ENCODE peak calls at places on chromosomes 3 and 15, in six cellular contexts. H is left lung, P is Peyer's patch, I is HCT116, X is GM10248, G is OCI-LY7. K is an unnamed sample.
A peak's percentile ranks its signal among the peaks of the same experiment; 100 is the strongest.

GRCh38 chr3:151818361-151818760 is 4.4 kb downstream of the AADAC start:
- DNase-seq in P (no peak), I (no peak), X (no peak), G (no peak), H (no peak), K (no peak)

GRCh38 chr3:63538912-63539311 is 113.6 kb upstream of the SNTN start:
- DNase-seq in I (no peak), H (no peak), G (no peak), P (no peak), X (no peak), K (no peak)

GRCh38 chr15:30649952-30650929 is 24.3 kb downstream of the ARHGAP11B start:
- DNase-seq in P (no peak), H (no peak), I (no peak), G (peak; percentile 6), X (peak; percentile 51), K (peak; percentile 59)

GRCh38 chr3:139982404-139982803 is 47.4 kb downstream of the CLSTN2 start:
- DNase-seq in G (no peak), I (no peak), P (no peak), X (no peak), H (no peak), K (no peak)

GRCh38 chr15:46442196-46442595 is 807.4 kb downstream of the SQOR start:
- DNase-seq in P (no peak), H (no peak), X (no peak), G (no peak), I (no peak), K (no peak)

GRCh38 chr3:130971208-130971607 is 55.4 kb downstream of the ASTE1 start:
- DNase-seq in I (no peak), H (no peak), G (no peak), X (no peak), P (no peak), K (no peak)

GRCh38 chr3:18988619-18989229 is 159.6 kb upstream of the KCNH8 start:
- DNase-seq in P (no peak), X (no peak), H (no peak), I (no peak), G (peak; percentile 68), K (no peak)

GRCh38 chr3:1087066-1087555 is 5.7 kb upstream of the CNTN6 start:
- DNase-seq in I (no peak), H (peak; percentile 65), X (no peak), P (no peak), G (no peak), K (no peak)

GRCh38 chr3:141093971-141094401 is 42.8 kb downstream of the SPSB4 start:
- DNase-seq in H (no peak), X (no peak), G (no peak), P (no peak), I (no peak), K (no peak)

GRCh38 chr3:11629716-11630115 is 14.0 kb downstream of the VGLL4 start:
- DNase-seq in G (no peak), X (no peak), H (no peak), P (no peak), I (no peak), K (no peak)

GRCh38 chr3:187994221-187995085 is 159.5 kb upstream of the LPP start:
- DNase-seq in I (no peak), X (no peak), G (no peak), P (no peak), H (no peak), K (no peak)

GRCh38 chr15:85691350-85692240 is 103.1 kb downstream of the KLHL25 start:
- DNase-seq in I (no peak), P (peak; percentile 82), H (no peak), X (no peak), G (peak; percentile 77), K (no peak)

GRCh38 chr15:89363770-89364169 is 29.1 kb upstream of the POLG start:
- DNase-seq in G (no peak), H (no peak), I (no peak), X (no peak), P (no peak), K (no peak)

GRCh38 chr3:9949626-9950025 is 2.6 kb downstream of the PRRT3 start:
- DNase-seq in P (peak; percentile 41), I (no peak), H (no peak), G (no peak), X (no peak), K (no peak)

GRCh38 chr15:72994778-72995177 is 57.5 kb upstream of the NEO1 start:
- DNase-seq in I (no peak), P (peak; percentile 60), X (no peak), G (no peak), H (no peak), K (no peak)

GRCh38 chr3:15982667-15983145 is 184.9 kb upstream of the ANKRD28 start:
- DNase-seq in X (no peak), H (peak; percentile 42), I (peak; percentile 10), G (no peak), P (no peak), K (no peak)

GRCh38 chr3:29247088-29247745 is 33.7 kb upstream of the RBMS3 start:
- DNase-seq in H (no peak), G (peak; percentile 7), X (no peak), I (no peak), P (no peak), K (no peak)

GRCh38 chr3:113312416-113312815 is 101.1 kb downstream of the BOC start:
- DNase-seq in X (no peak), P (no peak), I (no peak), G (no peak), H (no peak), K (no peak)

GRCh38 chr3:178907081-178907480 is 164.5 kb downstream of the ZMAT3 start:
- DNase-seq in I (no peak), G (no peak), P (no peak), X (no peak), H (no peak), K (no peak)

GRCh38 chr3:71563827-71564226 is 19.7 kb downstream of the FOXP1 start:
- DNase-seq in G (peak; percentile 94), H (no peak), I (no peak), X (peak; percentile 41), P (no peak), K (no peak)

GRCh38 chr3:72306800-72307341 is 521.9 kb upstream of the PROK2 start:
- DNase-seq in I (no peak), X (no peak), P (no peak), H (no peak), G (no peak), K (no peak)

GRCh38 chr3:9946112-9947024 is 5.8 kb downstream of the PRRT3 start:
- DNase-seq in H (peak; percentile 88), I (peak; percentile 80), P (peak; percentile 93), G (no peak), X (peak; percentile 67), K (no peak)

GRCh38 chr3:177995006-177995732 is 541.1 kb upstream of the KCNMB2 start:
- DNase-seq in I (no peak), X (no peak), G (no peak), P (no peak), H (no peak), K (no peak)

GRCh38 chr15:33584797-33585196 is 274.0 kb downstream of the RYR3 start:
- DNase-seq in I (no peak), X (no peak), H (no peak), P (no peak), G (no peak), K (no peak)

GRCh38 chr15:37678124-37678523 is 256.3 kb upstream of the TMCO5A start:
- DNase-seq in X (no peak), I (no peak), G (no peak), H (no peak), P (no peak), K (no peak)

GRCh38 chr15:71549697-71550096 is 260.7 kb upstream of the NR2E3 start:
- DNase-seq in X (no peak), H (no peak), P (no peak), G (no peak), I (no peak), K (no peak)

GRCh38 chr3:28240440-28240839 is 979 bp upstream of the CMC1 start:
- DNase-seq in G (no peak), X (no peak), I (no peak), H (no peak), P (no peak), K (no peak)

DNA sequence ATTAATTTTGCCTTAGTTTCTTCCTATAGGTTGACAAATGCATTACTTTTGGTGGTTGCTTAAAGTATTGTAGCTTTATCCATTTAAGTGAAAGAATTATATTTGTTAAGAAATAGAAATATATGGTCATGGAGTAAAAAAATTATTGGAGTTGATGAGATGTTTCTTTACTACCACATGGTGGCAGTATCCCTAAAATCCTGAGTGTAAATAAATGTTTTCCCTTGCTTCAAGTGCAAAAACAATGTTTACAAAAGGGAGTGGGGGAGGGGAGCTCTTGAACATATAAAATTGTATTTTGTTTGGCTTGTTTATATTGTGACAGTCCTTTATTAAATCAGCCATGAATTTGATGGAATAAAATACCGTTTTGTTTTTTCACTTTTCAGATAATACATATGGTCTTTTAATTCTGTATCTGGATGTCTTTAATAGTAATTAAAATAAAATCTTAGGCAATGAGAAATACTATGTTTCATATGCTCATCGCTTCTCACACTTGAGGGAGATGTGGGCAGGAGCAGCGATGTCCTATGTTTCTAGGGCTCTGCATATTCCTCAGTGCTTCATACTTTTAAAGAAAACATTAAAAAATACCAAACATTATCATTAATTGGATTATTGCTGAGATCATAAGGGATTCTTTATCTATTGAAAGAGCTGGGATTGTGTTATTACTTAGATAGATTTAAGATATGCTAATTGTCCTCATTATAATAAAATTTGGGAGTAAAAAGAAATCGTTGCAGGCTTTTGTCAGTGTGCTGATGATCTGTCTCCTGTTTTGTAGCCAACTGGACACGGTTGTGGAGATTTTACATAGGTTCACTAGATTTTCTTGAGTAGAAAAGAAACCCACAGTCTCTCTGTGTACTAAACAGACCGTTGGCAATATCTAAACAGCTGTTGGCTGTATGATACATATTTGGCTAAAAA is 349.7 kb downstream of the TUSC7 start:
- DNase-seq in P (no peak), G (peak; percentile 21), H (no peak), X (no peak), I (peak; percentile 6), K (no peak)
- TF ChIP-seq CTCF in P (peak; percentile 58), G (peak; percentile 77), H (peak; percentile 31), X (peak; percentile 11), I (peak; percentile 16), K (no peak)

GRCh38 chr3:38835939-38836338 is 19.9 kb upstream of the SCN10A start:
- DNase-seq in X (no peak), P (no peak), H (no peak), I (no peak), G (no peak), K (no peak)
- TF ChIP-seq CTCF in X (no peak), P (no peak), H (no peak), I (no peak), G (no peak), K (no peak)

DNA sequence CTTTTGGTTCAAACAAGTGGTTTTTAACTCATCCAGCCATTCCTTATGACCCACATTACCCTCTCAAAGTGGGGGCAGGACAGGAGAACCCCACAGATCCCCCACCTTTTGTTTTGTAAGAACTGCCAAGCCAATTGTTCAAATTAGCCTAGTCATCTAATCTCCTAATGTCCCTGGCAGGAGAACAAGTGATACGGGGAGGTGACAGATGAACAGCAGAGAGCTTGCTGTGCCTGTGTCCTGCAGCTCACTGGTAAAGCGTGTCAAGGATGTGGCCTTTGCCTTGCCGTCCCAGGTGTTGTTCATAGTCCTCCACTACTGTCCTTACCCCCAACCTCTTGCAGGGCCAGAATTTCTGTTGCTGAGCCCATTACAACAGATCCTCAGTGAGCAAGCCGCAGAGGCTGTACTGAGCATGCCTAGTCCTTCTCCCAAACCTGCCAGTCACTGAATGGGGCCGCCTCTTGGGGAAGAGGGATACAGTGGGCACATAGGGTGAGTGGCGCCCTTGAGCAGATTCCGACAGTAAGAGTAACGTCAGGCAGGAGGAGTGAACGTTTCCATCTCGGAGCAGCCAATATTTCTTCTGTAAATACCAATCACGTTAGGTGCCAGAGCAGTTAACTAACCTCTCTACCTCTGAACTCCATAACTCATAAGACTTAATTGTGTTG is 87.3 kb downstream of the ITPR1 start:
- DNase-seq in P (no peak), H (no peak), I (peak; percentile 10), X (no peak), G (no peak), K (no peak)
- TF ChIP-seq CTCF in P (no peak), H (no peak), I (no peak), X (no peak), G (no peak), K (no peak)

GRCh38 chr3:38131621-38132369 is 5.1 kb downstream of the ACAA1 start:
- DNase-seq in G (no peak), I (no peak), X (no peak), P (peak; percentile 51), H (peak; percentile 35), K (peak; percentile 52)
- TF ChIP-seq CTCF in G (peak; percentile 71), I (no peak), X (peak; percentile 43), P (peak; percentile 3), H (no peak), K (peak; percentile 40)